ENCODE peak calls at places on chromosome 14, in six cellular contexts. One of them, this sample, is unnamed.

GRCh38 chr14:59407246-59407615 is 57.9 kb downstream of the GPR135 start:
- DNase-seq in K562: no peak
- DNase-seq in GM12891: no peak
- DNase-seq in HepG2: peak
- DNase-seq in GM12878: no peak
- DNase-seq in H1: no peak
- DNase-seq in this sample: no peak

GRCh38 chr14:76204436-76205230 is 52.9 kb downstream of the GPATCH2L start:
- DNase-seq in K562: no peak
- DNase-seq in GM12891: no peak
- DNase-seq in HepG2: no peak
- DNase-seq in GM12878: no peak
- DNase-seq in H1: no peak
- DNase-seq in this sample: no peak

GRCh38 chr14:83164591-83164990 is 1630.9 kb upstream of the SEL1L start:
- DNase-seq in K562: no peak
- DNase-seq in GM12891: no peak
- DNase-seq in HepG2: no peak
- DNase-seq in GM12878: no peak
- DNase-seq in H1: no peak
- DNase-seq in this sample: no peak

GRCh38 chr14:39275395-39275794 is 41.7 kb downstream of the MIA2 start:
- DNase-seq in K562: no peak
- DNase-seq in GM12891: no peak
- DNase-seq in HepG2: no peak
- DNase-seq in GM12878: no peak
- DNase-seq in H1: no peak
- DNase-seq in this sample: no peak

GRCh38 chr14:28896337-28896736 is 129.8 kb downstream of the FOXG1 start:
- DNase-seq in K562: no peak
- DNase-seq in GM12891: no peak
- DNase-seq in HepG2: no peak
- DNase-seq in GM12878: no peak
- DNase-seq in H1: no peak
- DNase-seq in this sample: no peak

GRCh38 chr14:53953002-53953827 is 3.4 kb downstream of the BMP4 start:
- DNase-seq in K562: peak
- DNase-seq in GM12891: no peak
- DNase-seq in HepG2: peak
- DNase-seq in GM12878: no peak
- DNase-seq in H1: no peak
- DNase-seq in this sample: no peak

GRCh38 chr14:92495041-92495440 is 18.5 kb upstream of the RIN3 start:
- DNase-seq in K562: no peak
- DNase-seq in GM12891: no peak
- DNase-seq in HepG2: no peak
- DNase-seq in GM12878: no peak
- DNase-seq in H1: no peak
- DNase-seq in this sample: no peak

GRCh38 chr14:33682746-33683145 is 268.1 kb downstream of the EGLN3 start:
- DNase-seq in K562: no peak
- DNase-seq in GM12891: no peak
- DNase-seq in HepG2: no peak
- DNase-seq in GM12878: no peak
- DNase-seq in H1: no peak
- DNase-seq in this sample: no peak

GRCh38 chr14:71586131-71586893 is 345.9 kb upstream of the RGS6 start:
- DNase-seq in K562: no peak
- DNase-seq in GM12891: no peak
- DNase-seq in HepG2: no peak
- DNase-seq in GM12878: no peak
- DNase-seq in H1: no peak
- DNase-seq in this sample: no peak

GRCh38 chr14:60102389-60102788 is 10.7 kb downstream of the PCNX4 start:
- DNase-seq in K562: no peak
- DNase-seq in GM12891: no peak
- DNase-seq in HepG2: no peak
- DNase-seq in GM12878: no peak
- DNase-seq in H1: no peak
- DNase-seq in this sample: no peak

GRCh38 chr14:63650336-63650952 is 8.8 kb upstream of the WDR89 start:
- DNase-seq in K562: no peak
- DNase-seq in GM12891: no peak
- DNase-seq in HepG2: no peak
- DNase-seq in GM12878: peak
- DNase-seq in H1: no peak
- DNase-seq in this sample: no peak

GRCh38 chr14:54691525-54692260 is 124.8 kb downstream of the SAMD4A start:
- DNase-seq in K562: peak
- DNase-seq in GM12891: no peak
- DNase-seq in HepG2: peak
- DNase-seq in GM12878: no peak
- DNase-seq in H1: peak
- DNase-seq in this sample: peak

GRCh38 chr14:101476931-101477553 is 84.3 kb upstream of the DIO3 start:
- DNase-seq in K562: peak
- DNase-seq in GM12891: no peak
- DNase-seq in HepG2: peak
- DNase-seq in GM12878: no peak
- DNase-seq in H1: peak
- DNase-seq in this sample: no peak

GRCh38 chr14:42130809-42131208 is 524.1 kb downstream of the LRFN5 start:
- DNase-seq in K562: no peak
- DNase-seq in GM12891: no peak
- DNase-seq in HepG2: no peak
- DNase-seq in GM12878: no peak
- DNase-seq in H1: no peak
- DNase-seq in this sample: no peak

GRCh38 chr14:54610051-54610977 is 43.4 kb downstream of the SAMD4A start:
- DNase-seq in K562: no peak
- DNase-seq in GM12891: no peak
- DNase-seq in HepG2: no peak
- DNase-seq in GM12878: no peak
- DNase-seq in H1: no peak
- DNase-seq in this sample: no peak

GRCh38 chr14:95255487-95255886 is 64.2 kb downstream of the CLMN start:
- DNase-seq in K562: peak
- DNase-seq in GM12891: peak
- DNase-seq in HepG2: no peak
- DNase-seq in GM12878: no peak
- DNase-seq in H1: peak
- DNase-seq in this sample: no peak

GRCh38 chr14:57066463-57066862 is 202.2 kb downstream of the EXOC5 start:
- DNase-seq in K562: no peak
- DNase-seq in GM12891: no peak
- DNase-seq in HepG2: no peak
- DNase-seq in GM12878: no peak
- DNase-seq in H1: no peak
- DNase-seq in this sample: no peak

GRCh38 chr14:66379116-66379515 is 107.1 kb upstream of the CCDC196 start:
- DNase-seq in K562: no peak
- DNase-seq in GM12891: no peak
- DNase-seq in HepG2: no peak
- DNase-seq in GM12878: no peak
- DNase-seq in H1: no peak
- DNase-seq in this sample: no peak

GRCh38 chr14:60565211-60565610 is 56.3 kb downstream of the SIX6 start:
- DNase-seq in K562: no peak
- DNase-seq in GM12891: no peak
- DNase-seq in HepG2: no peak
- DNase-seq in GM12878: no peak
- DNase-seq in H1: no peak
- DNase-seq in this sample: no peak

GRCh38 chr14:24113379-24113800 is 1.2 kb upstream of the DCAF11 start:
- DNase-seq in K562: no peak
- DNase-seq in GM12891: no peak
- DNase-seq in HepG2: no peak
- DNase-seq in GM12878: no peak
- DNase-seq in H1: no peak
- DNase-seq in this sample: no peak

GRCh38 chr14:36976571-36977023 is 195.8 kb downstream of the SLC25A21 start:
- DNase-seq in K562: peak
- DNase-seq in GM12891: no peak
- DNase-seq in HepG2: peak
- DNase-seq in GM12878: no peak
- DNase-seq in H1: no peak
- DNase-seq in this sample: no peak

GRCh38 chr14:29587046-29587445 is 340.6 kb downstream of the PRKD1 start:
- DNase-seq in K562: no peak
- DNase-seq in GM12891: no peak
- DNase-seq in HepG2: no peak
- DNase-seq in GM12878: no peak
- DNase-seq in H1: no peak
- DNase-seq in this sample: no peak

GRCh38 chr14:29741909-29742401 is 185.7 kb downstream of the PRKD1 start:
- DNase-seq in K562: no peak
- DNase-seq in GM12891: no peak
- DNase-seq in HepG2: no peak
- DNase-seq in GM12878: no peak
- DNase-seq in H1: no peak
- DNase-seq in this sample: no peak

GRCh38 chr14:64035143-64035542 is 182.3 kb downstream of the SYNE2 start:
- DNase-seq in K562: no peak
- DNase-seq in GM12891: no peak
- DNase-seq in HepG2: no peak
- DNase-seq in GM12878: no peak
- DNase-seq in H1: no peak
- DNase-seq in this sample: no peak

GRCh38 chr14:49959822-49960408 is 67.0 kb downstream of the ARF6 start:
- DNase-seq in K562: no peak
- DNase-seq in GM12891: peak
- DNase-seq in HepG2: no peak
- DNase-seq in GM12878: peak
- DNase-seq in H1: no peak
- DNase-seq in this sample: peak

GRCh38 chr14:88551094-88551870 is 3.5 kb downstream of the PTPN21 start:
- DNase-seq in K562: peak
- DNase-seq in GM12891: peak
- DNase-seq in HepG2: no peak
- DNase-seq in GM12878: no peak
- DNase-seq in H1: no peak
- DNase-seq in this sample: no peak

GRCh38 chr14:42110167-42110566 is 503.5 kb downstream of the LRFN5 start:
- DNase-seq in K562: no peak
- DNase-seq in GM12891: peak
- DNase-seq in HepG2: peak
- DNase-seq in GM12878: no peak
- DNase-seq in H1: no peak
- DNase-seq in this sample: no peak

GRCh38 chr14:102775855-102776760 is 1.1 kb upstream of the TRAF3 start:
- DNase-seq in K562: peak
- DNase-seq in GM12891: no peak
- DNase-seq in HepG2: peak
- DNase-seq in GM12878: no peak
- DNase-seq in H1: no peak
- DNase-seq in this sample: no peak

GRCh38 chr14:91573894-91574837 is 64.1 kb upstream of the PPP4R3A start:
- DNase-seq in K562: peak
- DNase-seq in GM12891: peak
- DNase-seq in HepG2: no peak
- DNase-seq in GM12878: peak
- DNase-seq in H1: no peak
- DNase-seq in this sample: peak

GRCh38 chr14:69852897-69853296 is 26.3 kb upstream of the SMOC1 start:
- DNase-seq in K562: no peak
- DNase-seq in GM12891: no peak
- DNase-seq in HepG2: no peak
- DNase-seq in GM12878: no peak
- DNase-seq in H1: no peak
- DNase-seq in this sample: no peak

GRCh38 chr14:69355955-69356321 is 42.2 kb downstream of the ERH start:
- DNase-seq in K562: no peak
- DNase-seq in GM12891: no peak
- DNase-seq in HepG2: no peak
- DNase-seq in GM12878: no peak
- DNase-seq in H1: no peak
- DNase-seq in this sample: no peak

GRCh38 chr14:72523397-72524157 is 370.3 kb downstream of the DPF3 start:
- DNase-seq in K562: no peak
- DNase-seq in GM12891: no peak
- DNase-seq in HepG2: no peak
- DNase-seq in GM12878: no peak
- DNase-seq in H1: no peak
- DNase-seq in this sample: no peak

GRCh38 chr14:90871605-90872233 is 55.5 kb upstream of the TTC7B start:
- DNase-seq in K562: no peak
- DNase-seq in GM12891: no peak
- DNase-seq in HepG2: no peak
- DNase-seq in GM12878: no peak
- DNase-seq in H1: no peak
- DNase-seq in this sample: no peak

GRCh38 chr14:81323094-81323493 is 77.0 kb downstream of the STON2 start:
- DNase-seq in K562: no peak
- DNase-seq in GM12891: no peak
- DNase-seq in HepG2: no peak
- DNase-seq in GM12878: no peak
- DNase-seq in H1: no peak
- DNase-seq in this sample: no peak
- TF ChIP-seq POLR2AphosphoS5 in K562: no peak
- TF ChIP-seq POLR2AphosphoS5 in GM12891: no peak
- TF ChIP-seq POLR2AphosphoS5 in HepG2: no peak
- TF ChIP-seq POLR2AphosphoS5 in GM12878: no peak
- TF ChIP-seq POLR2AphosphoS5 in H1: no peak
- TF ChIP-seq POLR2AphosphoS5 in this sample: no peak

GRCh38 chr14:106286697-106287290 is 760.4 kb downstream of the TMEM121 start:
- DNase-seq in K562: peak
- DNase-seq in GM12891: peak
- DNase-seq in HepG2: no peak
- DNase-seq in GM12878: no peak
- DNase-seq in H1: no peak
- DNase-seq in this sample: no peak
- TF ChIP-seq POLR2A in K562: no peak
- TF ChIP-seq POLR2A in GM12891: no peak
- TF ChIP-seq POLR2A in HepG2: no peak
- TF ChIP-seq POLR2A in GM12878: no peak
- TF ChIP-seq POLR2A in H1: no peak
- TF ChIP-seq POLR2A in this sample: no peak

GRCh38 chr14:105015242-105015641 is 5.6 kb downstream of the CDCA4 start:
- DNase-seq in K562: peak
- DNase-seq in GM12891: no peak
- DNase-seq in HepG2: no peak
- DNase-seq in GM12878: no peak
- DNase-seq in H1: no peak
- DNase-seq in this sample: no peak
- TF ChIP-seq TAF1 in K562: no peak
- TF ChIP-seq TAF1 in GM12891: no peak
- TF ChIP-seq TAF1 in HepG2: no peak
- TF ChIP-seq TAF1 in GM12878: no peak
- TF ChIP-seq TAF1 in H1: no peak
- TF ChIP-seq TAF1 in this sample: no peak

DNA sequence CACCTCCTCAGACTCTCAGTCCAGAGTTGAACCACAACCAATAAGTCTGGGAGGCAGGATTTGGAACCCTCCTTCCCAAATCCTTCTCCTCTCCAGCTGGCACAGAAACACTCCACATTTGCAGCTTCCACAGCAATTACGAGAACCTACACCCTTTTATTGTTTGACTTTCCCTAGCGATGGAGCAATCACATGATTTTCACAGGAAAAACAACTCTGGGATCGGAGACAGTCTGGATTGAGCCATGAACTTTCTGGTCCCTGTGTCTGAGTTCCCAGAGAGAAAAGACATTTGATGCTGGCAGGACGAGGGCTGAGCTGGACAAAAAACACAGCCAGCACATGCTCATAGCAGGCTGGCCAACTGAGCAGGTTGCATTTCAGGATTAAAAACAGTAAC is 49.0 kb upstream of the STON2 start:
- DNase-seq in K562: no peak
- DNase-seq in GM12891: no peak
- DNase-seq in HepG2: peak
- DNase-seq in GM12878: no peak
- DNase-seq in H1: no peak
- DNase-seq in this sample: no peak
- TF ChIP-seq POLR2AphosphoS5 in K562: no peak
- TF ChIP-seq POLR2AphosphoS5 in GM12891: no peak
- TF ChIP-seq POLR2AphosphoS5 in HepG2: no peak
- TF ChIP-seq POLR2AphosphoS5 in GM12878: no peak
- TF ChIP-seq POLR2AphosphoS5 in H1: no peak
- TF ChIP-seq POLR2AphosphoS5 in this sample: no peak